ENCODE peak calls at places on chromosomes 12 and 14, in six cellular contexts. T is CD8-positive, alpha-beta T cell; J is astrocyte of the spinal cord; V is esophagus squamous epithelium; P is psoas muscle; Z is mucosa of descending colon. L is an unnamed sample.

GRCh38 chr14:67358914-67359313 is 690 bp downstream of the ATP6V1D start:
- DNase-seq in J (no peak), V (no peak), T (no peak), P (no peak), Z (no peak), L (peak; percentile 7)

GRCh38 chr12:93549174-93549573 is 23.3 kb upstream of the SOCS2 start:
- DNase-seq in P (no peak), J (no peak), Z (no peak), V (no peak), T (no peak), L (no peak)

GRCh38 chr12:52307836-52308806 is 13.1 kb downstream of the KRT83 start:
- DNase-seq in Z (peak; percentile 63), V (no peak), J (peak; percentile 20), P (peak; percentile 78), T (peak; percentile 28), L (peak; percentile 29)

GRCh38 chr12:116590561-116590960 is 31.4 kb downstream of the MAP1LC3B2 start:
- DNase-seq in V (no peak), T (no peak), P (no peak), J (no peak), Z (no peak), L (no peak)

GRCh38 chr12:38123566-38124246 is 192.9 kb upstream of the ALG10B start:
- DNase-seq in T (no peak), J (no peak), V (no peak), P (no peak), Z (no peak), L (no peak)

GRCh38 chr14:101196795-101197590 is 293.5 kb upstream of the RTL1 start:
- DNase-seq in T (no peak), Z (no peak), J (no peak), V (no peak), P (no peak), L (no peak)

GRCh38 chr14:84042992-84043391 is 1487.0 kb upstream of the FLRT2 start:
- DNase-seq in J (no peak), V (no peak), Z (no peak), T (no peak), P (no peak), L (no peak)

GRCh38 chr14:32027255-32027939 is 49.7 kb upstream of the ARHGAP5 start:
- DNase-seq in J (peak; percentile 17), T (no peak), Z (no peak), V (no peak), P (no peak), L (no peak)

GRCh38 chr14:36583242-36584166 is 1.1 kb upstream of the NKX2-8 start:
- DNase-seq in J (peak; percentile 6), Z (no peak), T (no peak), P (no peak), V (no peak), L (no peak)

GRCh38 chr12:57765698-57766463 is 997 bp downstream of the CYP27B1 start:
- DNase-seq in J (no peak), V (no peak), T (no peak), Z (peak; percentile 65), P (no peak), L (no peak)

GRCh38 chr14:69087061-69087461 is 65.9 kb downstream of the DCAF5 start:
- DNase-seq in P (no peak), Z (no peak), J (peak; percentile 45), V (no peak), T (no peak), L (peak; percentile 51)

GRCh38 chr12:123519151-123520001 is 14.1 kb downstream of the RILPL1 start:
- DNase-seq in P (peak; percentile 81), Z (peak; percentile 28), J (peak; percentile 90), T (no peak), V (no peak), L (peak; percentile 39)

GRCh38 chr14:78698991-78699390 is 528.8 kb downstream of the NRXN3 start:
- DNase-seq in J (no peak), P (no peak), V (no peak), Z (no peak), T (no peak), L (no peak)

GRCh38 chr14:20690848-20691640 is 2.5 kb downstream of the ANG start:
- DNase-seq in V (no peak), T (peak; percentile 28), P (no peak), Z (no peak), J (peak; percentile 70), L (peak; percentile 84)

GRCh38 chr12:28550757-28551381 is 360.6 kb downstream of the CCDC91 start:
- DNase-seq in V (no peak), T (no peak), J (peak; percentile 83), P (no peak), Z (no peak), L (peak; percentile 48)

GRCh38 chr12:59803735-59804134 is 207.9 kb downstream of the SLC16A7 start:
- DNase-seq in Z (no peak), T (no peak), J (peak; percentile 12), P (no peak), V (no peak), L (no peak)

GRCh38 chr12:9702239-9702638 is 30.7 kb downstream of the CLECL1 start:
- DNase-seq in T (peak; percentile 74), J (no peak), Z (peak; percentile 35), V (no peak), P (no peak), L (no peak)

GRCh38 chr14:84527706-84528105 is 1002.2 kb upstream of the FLRT2 start:
- DNase-seq in V (no peak), T (no peak), J (no peak), Z (no peak), P (no peak), L (no peak)

GRCh38 chr14:65472189-65472588 is 59.7 kb downstream of the FUT8 start:
- DNase-seq in T (no peak), J (no peak), P (no peak), Z (no peak), V (no peak), L (no peak)

GRCh38 chr12:58967551-58967950 is 47.2 kb upstream of the LRIG3 start:
- DNase-seq in J (no peak), Z (no peak), T (no peak), P (no peak), V (no peak), L (peak; percentile 86)

GRCh38 chr14:77544571-77544970 is 46.0 kb upstream of the ISM2 start:
- DNase-seq in J (no peak), V (no peak), Z (no peak), T (no peak), P (no peak), L (no peak)

GRCh38 chr14:50109342-50109741 is 7.0 kb downstream of the VCPKMT start:
- DNase-seq in T (no peak), Z (no peak), P (no peak), J (peak; percentile 22), V (no peak), L (peak; percentile 40)

GRCh38 chr12:116916714-116917114 is 6.0 kb downstream of the FBXW8 start:
- DNase-seq in Z (no peak), J (peak; percentile 83), T (peak; percentile 60), P (peak; percentile 11), V (no peak), L (peak; percentile 73)

GRCh38 chr12:76083761-76084276 is 666 bp downstream of the NAP1L1 start:
- DNase-seq in P (peak; percentile 74), V (no peak), Z (peak; percentile 71), J (peak; percentile 70), T (peak; percentile 78), L (peak; percentile 80)

GRCh38 chr14:92348154-92348553 is 25.2 kb downstream of the SLC24A4 start:
- DNase-seq in V (no peak), Z (no peak), J (no peak), T (no peak), P (no peak), L (no peak)

GRCh38 chr12:56158926-56159461 is 835 bp downstream of the MYL6 start:
- DNase-seq in V (peak; percentile 32), Z (peak; percentile 84), J (peak; percentile 70), P (peak; percentile 78), T (no peak), L (peak; percentile 86)

GRCh38 chr12:56159482-56160105 is 1.4 kb downstream of the MYL6 start:
- DNase-seq in V (no peak), T (no peak), J (no peak), P (no peak), Z (no peak), L (no peak)

GRCh38 chr12:56155256-56155845 is 2.8 kb upstream of the MYL6 start:
- DNase-seq in J (no peak), V (no peak), T (no peak), P (no peak), Z (no peak), L (no peak)

GRCh38 chr12:56158029-56158925 is at the start of gene MYL6:
- DNase-seq in P (peak; percentile 92), V (peak; percentile 96), J (peak; percentile 98), Z (peak; percentile 91), T (peak; percentile 95), L (peak; percentile 99)

GRCh38 chr12:56157201-56158028 is 744 bp upstream of the MYL6 start:
- DNase-seq in T (peak; percentile 69), P (peak; percentile 77), J (peak; percentile 88), Z (peak; percentile 81), V (no peak), L (peak; percentile 91)
- H3K4me3 ChIP-seq in T (peak overlapping the region; percentile 67), P (peak overlapping the region; percentile 95), J (peak overlapping the region; percentile 83), Z (peak overlapping the region; percentile 70), V (peak overlapping the region; percentile 61), L (peak overlapping the region; percentile 93)

GRCh38 chr12:64780531-64781373 is 21.5 kb upstream of the GNS start:
- DNase-seq in J (no peak), Z (peak; percentile 83), P (peak; percentile 44), T (no peak), V (no peak), L (no peak)
- TF ChIP-seq CTCF in J (no peak), Z (no peak), P (no peak), T (no peak), V (no peak), L (no peak)

GRCh38 chr14:48456051-48456450 is 780.6 kb upstream of the MDGA2 start:
- DNase-seq in T (no peak), V (no peak), J (no peak), Z (no peak), P (no peak), L (no peak)

GRCh38 chr14:48454887-48455286 is 779.5 kb upstream of the MDGA2 start:
- DNase-seq in V (no peak), T (no peak), J (no peak), Z (no peak), P (no peak), L (no peak)
- H3K4me3 ChIP-seq in V (no peak overlapping the region), T (no peak overlapping the region), J (no peak overlapping the region), Z (no peak overlapping the region), P (no peak overlapping the region), L (no peak overlapping the region)

GRCh38 chr12:72146495-72146894 is 125.7 kb upstream of the TRHDE start:
- DNase-seq in T (no peak), V (no peak), P (no peak), J (no peak), Z (no peak), L (no peak)

GRCh38 chr12:72144553-72144952 is 127.6 kb upstream of the TRHDE start:
- DNase-seq in V (no peak), J (no peak), T (no peak), Z (no peak), P (no peak), L (no peak)

GRCh38 chr12:72136792-72137191 is 135.4 kb upstream of the TRHDE start:
- DNase-seq in V (no peak), Z (no peak), J (no peak), T (no peak), P (no peak), L (no peak)

GRCh38 chr12:72139411-72139810 is 132.8 kb upstream of the TRHDE start:
- DNase-seq in J (no peak), T (no peak), Z (no peak), P (no peak), V (no peak), L (no peak)

GRCh38 chr12:72141381-72141780 is 130.8 kb upstream of the TRHDE start:
- DNase-seq in P (no peak), Z (no peak), J (peak; percentile 7), V (no peak), T (no peak), L (no peak)
- TF ChIP-seq CTCF in P (no peak), Z (no peak), J (peak; percentile 22), V (no peak), T (no peak), L (no peak)

L was measured in cardiac fibroblast.